ENCODE peak calls at places on chromosomes 16 and 17, in four cellular contexts. V, T, Y and E are unnamed samples.

GRCh38 chr16:4944333-4945281 is 7.7 kb upstream of the PPL start:
- DNase-seq in V (peak; percentile 98), T (peak; percentile 94), Y (peak; percentile 98), E (peak; percentile 89)

GRCh38 chr16:592518-593306 is 2.8 kb downstream of the RAB40C start:
- DNase-seq in V (no peak), T (peak; percentile 73), Y (peak; percentile 28), E (no peak)

GRCh38 chr17:78970834-78971763 is 8.6 kb downstream of the LGALS3BP start:
- DNase-seq in V (peak; percentile 87), T (peak; percentile 82), Y (peak; percentile 92), E (peak; percentile 58)

GRCh38 chr16:56606688-56607618 is 1.4 kb upstream of the MT2A start:
- DNase-seq in V (peak; percentile 92), T (peak; percentile 96), Y (peak; percentile 94), E (peak; percentile 77)

GRCh38 chr17:40448213-40448638 is 5.0 kb downstream of the IGFBP4 start:
- DNase-seq in V (peak; percentile 83), T (no peak), Y (peak; percentile 52), E (no peak)

GRCh38 chr16:50297301-50298074 is 31.1 kb downstream of the ADCY7 start:
- DNase-seq in V (peak; percentile 62), T (no peak), Y (no peak), E (no peak)

GRCh38 chr17:36723459-36723858 is 122.1 kb downstream of the MRM1 start:
- DNase-seq in V (no peak), T (no peak), Y (no peak), E (no peak)

GRCh38 chr16:67423634-67424575 is 7.0 kb upstream of the HSD11B2 start:
- DNase-seq in V (no peak), T (no peak), Y (no peak), E (no peak)

GRCh38 chr17:80859004-80859941 is 132.4 kb upstream of the CHMP6 start:
- DNase-seq in V (peak; percentile 86), T (peak; percentile 66), Y (peak; percentile 87), E (peak; percentile 28)

GRCh38 chr17:31085563-31085962 is 9.2 kb upstream of the NF1 start:
- DNase-seq in V (no peak), T (no peak), Y (peak; percentile 82), E (no peak)

GRCh38 chr17:48908853-48909394 is 717 bp downstream of the UBE2Z start:
- DNase-seq in V (peak; percentile 85), T (peak; percentile 61), Y (peak; percentile 94), E (peak; percentile 30)

GRCh38 chr17:57609878-57610270 is 135.2 kb downstream of the CCDC182 start:
- DNase-seq in V (no peak), T (no peak), Y (no peak), E (no peak)

GRCh38 chr17:47669060-47669459 is 19.3 kb downstream of the KPNB1 start:
- DNase-seq in V (no peak), T (no peak), Y (no peak), E (no peak)

DNA sequence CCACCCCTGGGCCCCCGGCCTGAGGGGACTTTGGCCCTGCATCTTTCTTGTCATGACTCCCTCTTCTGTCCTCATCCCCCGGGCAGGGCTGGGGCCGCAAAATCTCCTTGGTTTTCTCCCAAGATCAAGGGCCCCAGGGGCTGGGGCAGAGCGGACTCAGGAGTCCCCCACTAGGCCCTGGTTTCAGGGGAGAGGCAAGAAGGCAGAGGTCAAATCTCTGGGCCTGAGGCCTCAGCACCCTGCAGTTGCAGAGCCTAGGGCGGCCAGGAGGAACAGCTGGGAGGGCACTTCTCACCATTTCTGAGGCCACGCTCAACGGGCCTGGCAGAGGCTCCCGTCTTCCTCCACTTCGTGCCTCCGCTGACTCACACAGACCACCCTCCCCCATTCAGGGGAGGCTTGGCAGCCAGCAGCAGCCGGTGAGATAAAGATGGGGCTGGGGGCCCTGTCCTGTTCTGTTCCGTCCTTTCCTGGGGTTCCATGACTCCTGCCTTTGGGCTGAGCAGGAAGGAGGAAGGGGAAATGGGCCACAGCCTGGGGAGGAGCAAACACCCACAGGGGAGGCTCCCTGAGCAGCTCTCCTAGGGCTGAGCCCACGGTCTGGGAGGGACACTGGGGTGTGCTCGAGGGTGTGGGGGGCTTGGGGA is 12.4 kb downstream of the ZSCAN10 start:
- DNase-seq in V (no peak), T (no peak), Y (no peak), E (no peak)
- H3K4me3 ChIP-seq in V (peak overlapping the region; percentile 19), T (peak overlapping the region; percentile 24), Y (no peak overlapping the region), E (peak overlapping the region; percentile 60)

GRCh38 chr17:71438631-71439146 is 682.1 kb upstream of the SOX9 start:
- DNase-seq in V (no peak), T (no peak), Y (peak; percentile 89), E (no peak)
- H3K9me3 ChIP-seq in V (no peaks in the 10 kb centered on the region), T (no peaks in the 10 kb centered on the region), Y (no peaks in the 10 kb centered on the region), E (no peaks in the 10 kb centered on the region)

GRCh38 chr16:80029381-80029630 is 428.8 kb upstream of the MAF start:
- DNase-seq in V (no peak), T (no peak), Y (no peak), E (no peak)

GRCh38 chr16:80024443-80024842 is 423.9 kb upstream of the MAF start:
- DNase-seq in V (no peak), T (no peak), Y (no peak), E (no peak)

GRCh38 chr16:80028581-80029380 is 428.2 kb upstream of the MAF start:
- DNase-seq in V (no peak), T (no peak), Y (no peak), E (no peak)

GRCh38 chr16:80029706-80030481 is 429.4 kb upstream of the MAF start:
- DNase-seq in V (no peak), T (no peak), Y (no peak), E (no peak)

GRCh38 chr16:80027007-80027965 is 426.7 kb upstream of the MAF start:
- DNase-seq in V (peak; percentile 68), T (peak; percentile 79), Y (peak; percentile 92), E (peak; percentile 24)
- H3K4me3 ChIP-seq in V (no peak overlapping the region), T (no peak overlapping the region), Y (no peak overlapping the region), E (no peak overlapping the region)

GRCh38 chr16:3304370-3304769 is 860 bp downstream of the TIGD7 start:
- DNase-seq in V (no peak), T (no peak), Y (peak; percentile 27), E (no peak)
- H3K9me3 ChIP-seq in V (peaks cover 40% of the 10 kb centered on the region), T (peaks cover 71% of the 10 kb centered on the region), Y (peaks cover 49% of the 10 kb centered on the region), E (peaks cover 51% of the 10 kb centered on the region)

DNA sequence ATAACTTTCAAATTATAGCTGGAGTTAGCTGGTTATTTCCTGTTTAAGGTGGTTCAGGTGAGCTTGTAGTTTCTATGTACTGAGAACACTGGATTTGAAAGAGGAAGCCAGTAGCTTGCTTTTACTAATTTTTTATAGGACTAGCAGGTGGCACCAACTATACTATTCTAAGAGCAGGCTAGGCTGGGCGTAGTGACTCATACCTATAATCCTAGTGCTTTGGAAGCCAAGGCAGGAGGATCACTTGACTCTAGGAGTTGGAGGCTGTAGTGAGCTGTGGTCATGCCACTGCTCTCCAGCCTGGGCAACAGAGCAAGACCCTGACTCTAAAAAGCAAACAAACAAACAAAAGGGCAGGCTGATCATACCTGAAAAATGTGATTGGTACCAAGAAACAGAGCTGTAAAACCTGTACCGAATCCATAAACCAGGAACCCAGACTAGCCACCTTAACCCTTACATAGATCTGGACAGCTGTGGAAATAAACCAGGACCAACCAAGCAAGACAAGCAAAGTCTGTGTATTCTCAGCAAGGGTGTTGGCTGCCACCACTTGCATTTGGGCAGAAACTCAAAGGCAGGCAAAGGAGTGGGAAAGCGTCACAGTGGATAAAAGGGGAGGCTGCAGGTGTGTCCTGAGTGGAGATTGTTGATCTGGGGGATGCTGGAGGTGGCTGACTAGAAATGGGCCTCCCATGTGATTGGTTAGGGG is 36.3 kb downstream of the SLC47A1 start:
- DNase-seq in V (no peak), T (no peak), Y (no peak), E (no peak)
- H3K4me3 ChIP-seq in V (no peak overlapping the region), T (no peak overlapping the region), Y (no peak overlapping the region), E (no peak overlapping the region)

GRCh38 chr17:63681530-63681929 is 18.4 kb downstream of the LIMD2 start:
- DNase-seq in V (no peak), T (no peak), Y (no peak), E (no peak)
- H3K9me3 ChIP-seq in V (no peaks in the 10 kb centered on the region), T (no peaks in the 10 kb centered on the region), Y (no peaks in the 10 kb centered on the region), E (no peaks in the 10 kb centered on the region)

DNA sequence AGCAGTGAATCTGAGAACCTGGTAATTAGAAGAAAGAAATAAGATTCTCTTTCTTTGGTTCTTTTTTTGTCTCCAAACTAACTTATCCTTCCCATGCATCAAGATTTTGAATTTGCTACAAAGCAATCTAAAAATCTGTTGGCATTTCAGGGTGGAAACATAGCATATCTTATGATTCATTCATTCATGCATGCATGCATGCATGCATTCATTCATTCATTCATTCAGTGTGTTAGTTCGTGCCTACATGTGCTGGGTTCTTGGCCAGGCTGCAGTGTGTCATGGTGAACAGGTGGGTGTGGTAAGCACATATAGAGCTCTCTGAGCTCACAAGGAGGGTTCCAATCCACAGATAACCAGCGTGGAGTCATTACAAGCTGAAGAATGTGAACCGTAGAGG is 410.5 kb downstream of the CPPED1 start:
- DNase-seq in V (no peak), T (no peak), Y (no peak), E (no peak)
- H3K4me3 ChIP-seq in V (no peak overlapping the region), T (no peak overlapping the region), Y (no peak overlapping the region), E (no peak overlapping the region)